ENCODE peak calls at places on chromosomes 11 and 22, in nine cellular contexts. P, J, E, H, A, N, T, U and V are unnamed samples.

GRCh38 chr11:73154178-73154577 is 12.1 kb upstream of the FCHSD2 start:
- DNase-seq in P (no peak), J (peak; percentile 65), E (peak; percentile 96), H (no peak), A (no peak), N (peak; percentile 58), T (no peak), U (no peak), V (no peak)

GRCh38 chr11:121514998-121515671 is 62.4 kb upstream of the SORL1-AS1 start:
- DNase-seq in P (no peak), J (no peak), E (no peak), H (no peak), A (no peak), N (no peak), T (no peak), U (no peak), V (no peak)

GRCh38 chr22:31122532-31123291 is at the start of gene INPP5J:
- DNase-seq in P (peak; percentile 90), J (no peak), E (no peak), H (peak; percentile 43), A (peak; percentile 64), N (peak; percentile 74), T (peak; percentile 78), U (peak; percentile 85), V (no peak)

GRCh38 chr11:76209671-76209955 is 3.3 kb upstream of the WNT11 start:
- DNase-seq in P (peak; percentile 63), J (no peak), E (no peak), H (no peak), A (no peak), N (no peak), T (no peak), U (no peak), V (no peak)

GRCh38 chr11:88348870-88349269 is 11.3 kb upstream of the CTSC start:
- DNase-seq in P (no peak), J (no peak), E (no peak), H (no peak), A (no peak), N (no peak), T (no peak), U (no peak), V (no peak)

GRCh38 chr11:69437001-69437875 is 44.2 kb upstream of the LINC01488 start:
- DNase-seq in P (no peak), J (no peak), E (no peak), H (peak; percentile 84), A (no peak), N (no peak), T (peak; percentile 71), U (peak; percentile 81), V (no peak)

GRCh38 chr22:28933321-28933720 is 49.9 kb downstream of the ZNRF3 start:
- DNase-seq in P (no peak), J (no peak), E (no peak), H (no peak), A (no peak), N (no peak), T (no peak), U (no peak), V (no peak)

GRCh38 chr11:27914080-27914479 is 193.9 kb downstream of the KIF18A start:
- DNase-seq in P (no peak), J (no peak), E (no peak), H (no peak), A (no peak), N (no peak), T (no peak), U (no peak), V (no peak)

GRCh38 chr11:68684385-68685356 is at the start of gene GAL:
- DNase-seq in P (peak; percentile 91), J (no peak), E (no peak), H (no peak), A (no peak), N (no peak), T (no peak), U (peak; percentile 70), V (no peak)

GRCh38 chr22:36728505-36728904 is 25.0 kb upstream of the CACNG2 start:
- DNase-seq in P (no peak), J (peak; percentile 29), E (no peak), H (no peak), A (no peak), N (no peak), T (no peak), U (no peak), V (no peak)

GRCh38 chr11:64134963-64135362 is 30.9 kb downstream of the MACROD1 start:
- DNase-seq in P (no peak), J (no peak), E (no peak), H (no peak), A (no peak), N (no peak), T (no peak), U (no peak), V (no peak)

GRCh38 chr22:39932166-39932565 is 28.0 kb upstream of the TMA7B start:
- DNase-seq in P (no peak), J (no peak), E (no peak), H (no peak), A (no peak), N (no peak), T (no peak), U (no peak), V (no peak)

GRCh38 chr11:132256621-132257227 is 886.3 kb downstream of the NTM start:
- DNase-seq in P (peak; percentile 62), J (no peak), E (no peak), H (no peak), A (no peak), N (no peak), T (no peak), U (no peak), V (no peak)

GRCh38 chr11:72975778-72976520 is 161.7 kb downstream of the ATG16L2 start:
- DNase-seq in P (no peak), J (no peak), E (no peak), H (no peak), A (no peak), N (no peak), T (no peak), U (no peak), V (no peak)

GRCh38 chr22:32661296-32661695 is 140.2 kb upstream of the TIMP3 start:
- DNase-seq in P (no peak), J (no peak), E (no peak), H (no peak), A (no peak), N (peak; percentile 74), T (no peak), U (no peak), V (no peak)

GRCh38 chr11:106463796-106464201 is 386.3 kb downstream of the AASDHPPT start:
- DNase-seq in P (no peak), J (no peak), E (no peak), H (no peak), A (no peak), N (no peak), T (no peak), U (no peak), V (no peak)

GRCh38 chr11:25242928-25243327 is 746.1 kb downstream of the LUZP2 start:
- DNase-seq in P (no peak), J (no peak), E (no peak), H (no peak), A (no peak), N (no peak), T (no peak), U (no peak), V (no peak)

GRCh38 chr11:28730336-28730735 is 622.1 kb downstream of the METTL15 start:
- DNase-seq in P (no peak), J (no peak), E (no peak), H (no peak), A (peak; percentile 58), N (no peak), T (no peak), U (no peak), V (no peak)

GRCh38 chr22:37431811-37432707 is 4.8 kb upstream of the ELFN2 start:
- DNase-seq in P (no peak), J (no peak), E (peak; percentile 23), H (no peak), A (peak; percentile 72), N (no peak), T (peak; percentile 75), U (no peak), V (peak; percentile 98)

GRCh38 chr11:35539781-35540281 is 14.4 kb upstream of the PAMR1 start:
- DNase-seq in P (no peak), J (no peak), E (no peak), H (no peak), A (no peak), N (peak; percentile 72), T (no peak), U (no peak), V (no peak)

GRCh38 chr22:40449676-40450035 is 79.3 kb downstream of the SGSM3 start:
- DNase-seq in P (no peak), J (no peak), E (no peak), H (no peak), A (peak; percentile 73), N (peak; percentile 17), T (no peak), U (no peak), V (no peak)

GRCh38 chr11:17845431-17845881 is 110.9 kb downstream of the KCNC1 start:
- DNase-seq in P (no peak), J (no peak), E (no peak), H (no peak), A (no peak), N (no peak), T (no peak), U (no peak), V (no peak)

GRCh38 chr11:33557201-33557600 is 143.4 kb downstream of the C11orf91 start:
- DNase-seq in P (no peak), J (no peak), E (no peak), H (no peak), A (no peak), N (no peak), T (no peak), U (no peak), V (peak; percentile 1)

GRCh38 chr11:60912851-60913550 is 957 bp upstream of the TMEM109 start:
- DNase-seq in P (no peak), J (no peak), E (no peak), H (no peak), A (no peak), N (peak; percentile 56), T (no peak), U (no peak), V (no peak)
- H3K4me3 ChIP-seq in P (peak overlapping the region; percentile 87), J (peak overlapping the region; percentile 88), E (no peak overlapping the region), H (peak overlapping the region; percentile 97), A (peak overlapping the region; percentile 62), N (peak overlapping the region; percentile 95), T (peak overlapping the region; percentile 76), U (peak overlapping the region; percentile 71), V (peak overlapping the region; percentile 86)

GRCh38 chr22:19753090-19753842 is 7.3 kb upstream of the TBX1 start:
- DNase-seq in P (no peak), J (no peak), E (no peak), H (no peak), A (no peak), N (no peak), T (no peak), U (no peak), V (no peak)
- TF ChIP-seq CTCF in P (no peak), J (no peak), E (no peak), H (no peak), A (peak; percentile 41), N (no peak), T (no peak), U (no peak), V (no peak)

GRCh38 chr11:46912526-46913150 is 5.7 kb downstream of the LRP4 start:
- DNase-seq in P (peak; percentile 52), J (no peak), E (no peak), H (no peak), A (peak; percentile 86), N (no peak), T (no peak), U (no peak), V (no peak)
- H3K4me3 ChIP-seq in P (no peak overlapping the region), J (no peak overlapping the region), E (no peak overlapping the region), H (no peak overlapping the region), A (peak overlapping the region; percentile 32), N (no peak overlapping the region), T (no peak overlapping the region), U (no peak overlapping the region), V (no peak overlapping the region)

GRCh38 chr11:14418801-14419417 is 59.9 kb upstream of the RRAS2 start:
- DNase-seq in P (peak; percentile 34), J (no peak), E (peak; percentile 17), H (no peak), A (peak; percentile 59), N (no peak), T (peak; percentile 67), U (no peak), V (no peak)
- TF ChIP-seq CTCF in P (peak; percentile 50), J (no peak), E (peak; percentile 46), H (peak; percentile 33), A (peak; percentile 64), N (no peak), T (peak; percentile 65), U (no peak), V (peak; percentile 76)